ENCODE peak calls at places on chromosomes 13 and 19, in eight cellular contexts. R is psoas muscle, N is stomach, D is prostate gland, F is colonic mucosa, O is lung, W is upper lobe of left lung, C is lower lobe of right lung. B is an unnamed sample. For H3K27me3, the result is how much of the 10 kb centered on the place peaks cover.

GRCh38 chr19:51047031-51047335 is 12.2 kb upstream of the KLK12 start:
- DNase-seq in W (no peak), N (no peak), R (no peak), O (no peak), F (no peak), C (no peak), D (no peak), B (no peak)

GRCh38 chr19:41895745-41896580 is 13.0 kb downstream of the ARHGEF1 start:
- DNase-seq in W (peak), N (no peak), C (no peak), F (no peak), O (no peak), R (no peak), D (no peak), B (no peak)

GRCh38 chr19:36140289-36141038 is 598 bp downstream of the CAPNS1 start:
- DNase-seq in C (peak), N (peak), W (no peak), R (peak), F (peak), D (peak), O (peak), B (peak)

GRCh38 chr13:98986226-98986846 is 8.5 kb upstream of the DOCK9 start:
- DNase-seq in N (no peak), R (no peak), O (no peak), W (no peak), D (no peak), F (no peak), C (no peak), B (no peak)

GRCh38 chr13:90105276-90105675 is 1242.2 kb upstream of the MIR17HG start:
- DNase-seq in N (no peak), O (no peak), C (no peak), F (no peak), D (no peak), R (no peak), W (no peak), B (peak)

GRCh38 chr19:4473708-4474503 is 1.8 kb downstream of the HDGFL2 start:
- DNase-seq in W (peak), O (no peak), R (no peak), D (no peak), N (no peak), C (no peak), F (no peak), B (no peak)

GRCh38 chr19:50239916-50240585 is 36.6 kb downstream of the MYH14 start:
- DNase-seq in R (no peak), W (no peak), C (no peak), N (no peak), F (no peak), D (no peak), O (no peak), B (no peak)

GRCh38 chr19:20969898-20970297 is 46.8 kb downstream of the ZNF85 start:
- DNase-seq in D (no peak), W (no peak), N (no peak), C (no peak), O (no peak), F (no peak), R (no peak), B (peak)

GRCh38 chr19:53332484-53332883 is 1.1 kb upstream of the ZNF845 start:
- DNase-seq in D (no peak), W (no peak), F (no peak), C (no peak), R (no peak), N (no peak), O (no peak), B (no peak)

GRCh38 chr13:73913043-73913740 is 221.0 kb downstream of the KLF12 start:
- DNase-seq in D (no peak), N (no peak), F (no peak), C (no peak), O (no peak), W (no peak), R (no peak), B (peak)

GRCh38 chr13:100454876-100455275 is 133.7 kb downstream of the GGACT start:
- DNase-seq in C (no peak), F (peak), N (no peak), D (no peak), O (no peak), R (no peak), W (no peak), B (peak)

GRCh38 chr19:2546128-2547032 is 70.5 kb downstream of the GADD45B start:
- DNase-seq in F (peak), W (peak), D (peak), R (peak), C (peak), O (peak), N (peak), B (no peak)

GRCh38 chr13:71979616-71980015 is 112.6 kb upstream of the DACH1 start:
- DNase-seq in F (no peak), W (no peak), C (no peak), R (no peak), N (no peak), O (no peak), D (no peak), B (peak)

GRCh38 chr13:49466240-49466914 is 22.3 kb downstream of the SETDB2 start:
- DNase-seq in N (no peak), D (no peak), R (no peak), O (no peak), F (no peak), W (no peak), C (no peak), B (no peak)

GRCh38 chr19:5172859-5173577 is 167.6 kb downstream of the PTPRS start:
- DNase-seq in C (no peak), W (no peak), F (no peak), R (peak), D (no peak), O (no peak), N (no peak), B (peak)

GRCh38 chr13:50422181-50423148 is 407.2 kb downstream of the KCNRG start:
- DNase-seq in W (no peak), R (no peak), D (no peak), C (no peak), F (no peak), N (no peak), O (no peak), B (no peak)

GRCh38 chr19:4122480-4122879 is 1.4 kb downstream of the MAP2K2 start:
- DNase-seq in O (no peak), N (no peak), F (no peak), C (no peak), D (no peak), W (no peak), R (no peak), B (no peak)

GRCh38 chr19:4556574-4557185 is 2.8 kb downstream of the SEMA6B start:
- DNase-seq in N (no peak), F (peak), R (no peak), D (no peak), O (no peak), C (no peak), W (peak), B (no peak)

GRCh38 chr13:47036291-47037008 is 139.6 kb upstream of the HTR2A start:
- DNase-seq in C (no peak), O (no peak), W (no peak), R (no peak), D (no peak), N (no peak), F (no peak), B (peak)

GRCh38 chr13:32956595-32956933 is 59.7 kb upstream of the KL start:
- DNase-seq in F (no peak), C (no peak), W (no peak), R (no peak), D (no peak), O (no peak), N (no peak), B (no peak)

GRCh38 chr13:45409993-45410392 is 8.2 kb downstream of the SLC25A30 start:
- DNase-seq in F (no peak), R (no peak), C (no peak), N (no peak), W (no peak), O (no peak), D (no peak), B (no peak)

GRCh38 chr13:51066091-51066831 is 44.8 kb downstream of the C13orf42 start:
- DNase-seq in N (no peak), W (no peak), D (no peak), C (no peak), F (no peak), O (no peak), R (no peak), B (no peak)

GRCh38 chr13:94195715-94196114 is 283.8 kb downstream of the DCT start:
- DNase-seq in D (no peak), N (no peak), F (no peak), W (no peak), R (no peak), O (no peak), C (no peak), B (peak)

GRCh38 chr13:99626461-99627082 is 125.3 kb downstream of the TM9SF2 start:
- DNase-seq in F (no peak), W (no peak), R (no peak), O (no peak), C (no peak), D (peak), N (no peak), B (peak)

GRCh38 chr19:16368385-16369305 is 44.0 kb downstream of the KLF2 start:
- DNase-seq in D (no peak), R (no peak), N (no peak), F (no peak), W (no peak), C (peak), O (no peak), B (no peak)

GRCh38 chr13:39107484-39108040 is 69.3 kb downstream of the NHLRC3 start:
- DNase-seq in N (no peak), W (no peak), D (no peak), F (no peak), C (no peak), O (no peak), R (no peak), B (no peak)

GRCh38 chr13:75357576-75358295 is 124.2 kb downstream of the TBC1D4 start:
- DNase-seq in W (no peak), R (no peak), D (no peak), N (no peak), O (no peak), F (no peak), C (no peak), B (peak)

GRCh38 chr13:95677564-95678386 is 836 bp downstream of the DNAJC3 start:
- DNase-seq in F (peak), C (no peak), D (peak), O (peak), W (no peak), N (no peak), R (no peak), B (peak)

GRCh38 chr13:30364876-30365275 is 57.4 kb upstream of the UBE2L5 start:
- DNase-seq in O (no peak), F (no peak), W (no peak), C (no peak), D (no peak), R (no peak), N (no peak), B (no peak)

GRCh38 chr19:48810151-48810550 is 678 bp downstream of the BCAT2 start:
- DNase-seq in R (no peak), F (no peak), D (no peak), W (no peak), O (no peak), C (no peak), N (no peak), B (no peak)

GRCh38 chr13:93270769-93271753 is 44.5 kb downstream of the GPC6 start:
- DNase-seq in N (no peak), C (no peak), W (no peak), F (no peak), D (no peak), O (no peak), R (no peak), B (no peak)

GRCh38 chr13:91358384-91358776 is 10.9 kb downstream of the MIR17HG start:
- DNase-seq in O (no peak), D (no peak), R (no peak), N (peak), F (no peak), W (no peak), C (no peak), B (no peak)

GRCh38 chr19:47112166-47112663 is 1.4 kb downstream of the ZC3H4 start:
- DNase-seq in C (peak), O (peak), R (peak), N (peak), F (peak), D (peak), W (peak), B (peak)

GRCh38 chr19:11504502-11505031 is 1.1 kb downstream of the ZNF653 start:
- DNase-seq in C (no peak), F (no peak), D (no peak), W (no peak), O (no peak), N (no peak), R (no peak), B (no peak)

GRCh38 chr13:98370806-98371553 is 193.9 kb upstream of the RNF113B start:
- DNase-seq in C (no peak), D (peak), O (no peak), F (no peak), N (peak), W (no peak), R (no peak), B (no peak)

GRCh38 chr19:38900816-38901215 is 1.0 kb downstream of the NFKBIB start:
- DNase-seq in D (no peak), F (no peak), R (no peak), W (no peak), O (no peak), N (no peak), C (no peak), B (no peak)
- H3K4me3 ChIP-seq in D (no peak), F (no peak), R (peak), W (no peak), O (no peak), N (peak), C (peak), B (no peak)

DNA sequence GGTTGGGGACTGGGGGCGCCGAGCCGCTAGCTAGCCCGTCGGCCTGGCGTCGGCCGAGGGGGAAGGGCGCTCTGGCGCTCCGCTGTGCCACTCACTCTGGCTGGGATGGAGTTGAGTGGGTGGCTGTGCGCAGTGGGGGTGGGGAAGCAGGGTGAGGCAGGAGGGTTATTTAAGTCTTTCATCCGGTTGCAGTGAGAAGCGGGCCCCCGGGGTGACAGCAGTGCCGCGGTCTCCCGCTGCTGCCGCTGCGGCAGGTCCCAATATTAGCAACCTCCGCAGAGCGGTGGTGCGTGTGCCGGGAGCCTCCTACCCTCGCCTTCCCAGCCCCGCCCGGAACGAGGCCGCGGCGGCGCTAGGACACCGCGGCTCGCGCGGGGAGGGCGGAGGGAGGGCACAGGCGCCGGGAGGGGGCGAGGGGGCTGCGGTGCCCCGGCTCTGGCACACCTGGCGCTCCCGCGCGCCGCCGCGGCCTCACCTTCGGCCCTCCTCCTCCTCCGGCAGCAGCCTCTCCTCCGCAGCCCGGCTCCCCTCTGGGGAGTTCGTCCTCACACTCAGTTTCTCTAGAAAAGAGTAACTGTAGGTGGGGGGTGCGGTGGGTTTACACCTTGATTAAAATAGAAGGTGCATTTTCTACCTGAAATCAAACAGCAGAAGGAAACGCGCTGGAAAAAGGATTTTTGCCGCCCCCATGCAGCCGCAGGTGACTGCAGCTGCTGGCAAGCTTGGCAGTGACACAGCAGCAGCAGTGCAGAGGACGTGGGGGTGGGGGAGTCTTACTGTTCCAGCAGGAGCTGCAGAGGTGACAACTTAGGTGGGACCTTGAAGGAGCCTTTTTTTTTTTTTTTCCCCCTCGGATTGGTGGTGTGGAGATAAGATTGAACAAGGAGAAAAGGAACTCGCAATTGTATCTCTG is 4.5 kb downstream of the FGF9 start:
- DNase-seq in F (peak), R (peak), D (no peak), C (peak), N (peak), O (no peak), W (peak), B (no peak)
- TF ChIP-seq CTCF in F (no peak), R (no peak), D (no peak), C (no peak), N (no peak), O (no peak), W (no peak), B (no peak)

DNA sequence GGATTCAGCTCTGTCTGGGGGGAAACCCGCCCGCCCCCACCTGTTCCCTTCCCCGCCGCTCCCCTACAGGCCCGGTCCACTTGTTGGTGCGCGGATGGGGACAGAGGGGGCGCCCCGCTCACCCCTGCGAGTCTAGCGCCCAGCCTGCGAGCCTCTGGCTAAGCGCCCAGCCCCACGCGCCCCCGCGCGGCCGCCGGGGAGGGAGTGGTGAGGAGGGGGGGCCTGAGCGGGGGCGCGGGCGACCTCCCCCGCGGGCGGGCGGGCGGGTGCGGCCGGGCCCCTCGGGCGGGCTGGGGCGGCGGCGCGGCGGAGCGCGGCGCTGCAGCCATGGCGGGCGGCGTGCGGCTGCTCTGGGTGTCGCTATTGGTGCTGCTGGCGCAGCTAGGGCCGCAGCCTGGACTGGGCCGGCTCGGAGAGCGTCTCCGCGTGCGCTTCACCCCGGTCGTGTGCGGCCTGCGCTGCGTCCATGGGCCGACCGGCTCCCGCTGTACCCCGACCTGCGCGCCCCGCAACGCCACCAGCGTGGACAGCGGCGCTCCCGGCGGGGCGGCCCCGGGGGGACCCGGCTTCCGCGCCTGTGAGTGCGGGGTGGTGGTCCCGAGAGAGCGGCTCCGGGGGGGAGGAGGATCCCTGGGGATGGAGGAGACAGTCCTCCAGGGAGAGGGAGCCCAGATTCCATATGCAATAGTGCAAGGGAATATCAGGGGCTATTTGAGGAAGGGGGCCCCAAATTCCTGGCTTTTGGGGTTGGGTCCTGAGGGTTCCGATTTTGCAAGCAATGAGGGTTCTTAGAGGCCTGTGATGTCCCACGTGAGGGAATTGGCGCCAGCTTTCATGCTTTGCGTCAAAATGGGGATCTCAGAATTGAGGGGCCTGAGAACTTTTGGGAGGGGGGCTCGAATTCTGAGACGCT is at the start of gene LTBP4:
- DNase-seq in R (peak), F (peak), O (peak), N (no peak), C (no peak), W (peak), D (no peak), B (no peak)
- H3K27me3 ChIP-seq in R (under half), F (under half), O (under half), N (under half), C (half or more), W (under half), D (under half), B (under half)

GRCh38 chr19:33375156-33375744 is 1.7 kb downstream of the CEBPG start:
- DNase-seq in O (no peak), D (no peak), W (no peak), F (no peak), R (no peak), C (no peak), N (no peak), B (peak)
- H3K4me3 ChIP-seq in O (no peak), D (no peak), W (no peak), F (peak), R (peak), C (peak), N (peak), B (peak)